ENCODE peak calls at places on chromosomes 11 and 22, in nine cellular contexts. One of them, this sample, is unnamed.

GRCh38 chr11:102168483-102168882 is 58.2 kb downstream of the YAP1 start:
- DNase-seq in bronchial epithelial cell: peak; percentile 55
- DNase-seq in HTR-8/SVneo: no peak
- DNase-seq in posterior cingulate gyrus: no peak
- DNase-seq in EL: peak; percentile 48
- DNase-seq in WTC11: no peak
- DNase-seq in AG04450: no peak
- DNase-seq in transverse colon: no peak
- DNase-seq in activated T-cell treated with anti-CD3 and anti-CD28 coated beads for 4 hours: no peak
- DNase-seq in this sample: no peak

GRCh38 chr11:59551651-59552521 is 40.5 kb downstream of the OR4D9 start:
- DNase-seq in bronchial epithelial cell: peak; percentile 62
- DNase-seq in HTR-8/SVneo: no peak
- DNase-seq in posterior cingulate gyrus: no peak
- DNase-seq in EL: peak; percentile 84
- DNase-seq in WTC11: peak; percentile 44
- DNase-seq in AG04450: no peak
- DNase-seq in transverse colon: no peak
- DNase-seq in activated T-cell treated with anti-CD3 and anti-CD28 coated beads for 4 hours: no peak
- DNase-seq in this sample: peak; percentile 75

GRCh38 chr11:86795962-86796361 is 4.4 kb upstream of the PRSS23 start:
- DNase-seq in bronchial epithelial cell: peak; percentile 70
- DNase-seq in HTR-8/SVneo: no peak
- DNase-seq in posterior cingulate gyrus: no peak
- DNase-seq in EL: no peak
- DNase-seq in WTC11: no peak
- DNase-seq in AG04450: no peak
- DNase-seq in transverse colon: no peak
- DNase-seq in activated T-cell treated with anti-CD3 and anti-CD28 coated beads for 4 hours: no peak
- DNase-seq in this sample: no peak

GRCh38 chr22:46672731-46673130 is 52.5 kb downstream of the GRAMD4 start:
- DNase-seq in bronchial epithelial cell: no peak
- DNase-seq in HTR-8/SVneo: no peak
- DNase-seq in posterior cingulate gyrus: no peak
- DNase-seq in EL: no peak
- DNase-seq in WTC11: no peak
- DNase-seq in AG04450: no peak
- DNase-seq in transverse colon: peak; percentile 61
- DNase-seq in activated T-cell treated with anti-CD3 and anti-CD28 coated beads for 4 hours: no peak
- DNase-seq in this sample: no peak

GRCh38 chr22:32480238-32480637 is 5.6 kb downstream of the FBXO7 start:
- DNase-seq in bronchial epithelial cell: no peak
- DNase-seq in HTR-8/SVneo: no peak
- DNase-seq in posterior cingulate gyrus: no peak
- DNase-seq in EL: no peak
- DNase-seq in WTC11: no peak
- DNase-seq in AG04450: no peak
- DNase-seq in transverse colon: no peak
- DNase-seq in activated T-cell treated with anti-CD3 and anti-CD28 coated beads for 4 hours: peak; percentile 19
- DNase-seq in this sample: no peak

GRCh38 chr22:38097058-38097457 is 13.1 kb upstream of the SLC16A8 start:
- DNase-seq in bronchial epithelial cell: no peak
- DNase-seq in HTR-8/SVneo: no peak
- DNase-seq in posterior cingulate gyrus: no peak
- DNase-seq in EL: no peak
- DNase-seq in WTC11: no peak
- DNase-seq in AG04450: no peak
- DNase-seq in transverse colon: no peak
- DNase-seq in activated T-cell treated with anti-CD3 and anti-CD28 coated beads for 4 hours: no peak
- DNase-seq in this sample: no peak

GRCh38 chr22:38062782-38063181 is 5.6 kb downstream of the PICK1 start:
- DNase-seq in bronchial epithelial cell: no peak
- DNase-seq in HTR-8/SVneo: no peak
- DNase-seq in posterior cingulate gyrus: no peak
- DNase-seq in EL: no peak
- DNase-seq in WTC11: no peak
- DNase-seq in AG04450: no peak
- DNase-seq in transverse colon: peak; percentile 23
- DNase-seq in activated T-cell treated with anti-CD3 and anti-CD28 coated beads for 4 hours: no peak
- DNase-seq in this sample: no peak

GRCh38 chr11:57982763-57983162 is 40.9 kb upstream of the OR9Q1 start:
- DNase-seq in bronchial epithelial cell: no peak
- DNase-seq in HTR-8/SVneo: no peak
- DNase-seq in posterior cingulate gyrus: no peak
- DNase-seq in EL: no peak
- DNase-seq in WTC11: no peak
- DNase-seq in AG04450: no peak
- DNase-seq in transverse colon: no peak
- DNase-seq in activated T-cell treated with anti-CD3 and anti-CD28 coated beads for 4 hours: no peak
- DNase-seq in this sample: no peak

GRCh38 chr11:6674198-6674597 is 8.9 kb downstream of the MRPL17 start:
- DNase-seq in bronchial epithelial cell: no peak
- DNase-seq in HTR-8/SVneo: no peak
- DNase-seq in posterior cingulate gyrus: no peak
- DNase-seq in EL: no peak
- DNase-seq in WTC11: no peak
- DNase-seq in AG04450: no peak
- DNase-seq in transverse colon: no peak
- DNase-seq in activated T-cell treated with anti-CD3 and anti-CD28 coated beads for 4 hours: no peak
- DNase-seq in this sample: no peak

This sample was measured in lung microvascular endothelial cell.